ENCODE peak calls at places on chromosomes 16 and 17, in eight cellular contexts. Q is right lobe of liver, X is stomach, G is uterus, F is spleen, E is thyroid gland, N is adrenal gland, K is body of pancreas. O is an unnamed sample.

GRCh38 chr17:63150466-63150865 is 184.4 kb downstream of the TANC2 start:
- DNase-seq in E (no peak), Q (no peak), G (no peak), X (no peak), N (no peak), F (no peak), K (no peak), O (no peak)

GRCh38 chr17:40129498-40129897 is 7.7 kb downstream of the MSL1 start:
- DNase-seq in Q (no peak), N (no peak), G (no peak), X (no peak), K (no peak), F (no peak), E (no peak), O (no peak)

GRCh38 chr17:58172369-58173071 is 5.7 kb downstream of the OR4D2 start:
- DNase-seq in E (no peak), X (no peak), N (peak; percentile 4), F (no peak), Q (no peak), G (no peak), K (no peak), O (no peak)

GRCh38 chr17:10036511-10037061 is 131.5 kb upstream of the RCVRN start:
- DNase-seq in E (peak; percentile 15), K (peak; percentile 34), N (peak; percentile 40), Q (no peak), F (peak; percentile 87), X (no peak), G (peak; percentile 74), O (no peak)

GRCh38 chr16:84911490-84912216 is 91.9 kb downstream of the CRISPLD2 start:
- DNase-seq in G (no peak), N (peak; percentile 27), K (no peak), Q (no peak), E (no peak), F (peak; percentile 78), X (no peak), O (no peak)

GRCh38 chr17:16945513-16946201 is 26.3 kb downstream of the TNFRSF13B start:
- DNase-seq in X (peak; percentile 20), G (no peak), F (peak; percentile 66), N (no peak), K (peak; percentile 66), E (peak; percentile 12), Q (peak; percentile 38), O (no peak)

GRCh38 chr17:55555772-55556171 is 44.5 kb upstream of the SMIM36 start:
- DNase-seq in N (no peak), G (no peak), K (no peak), Q (no peak), E (no peak), X (no peak), F (no peak), O (no peak)

GRCh38 chr16:52532384-52532783 is 14.6 kb downstream of the TOX3 start:
- DNase-seq in Q (no peak), K (no peak), E (no peak), F (no peak), G (no peak), X (no peak), N (no peak), O (no peak)

GRCh38 chr16:22948603-22949368 is 134.8 kb downstream of the HS3ST2 start:
- DNase-seq in Q (peak; percentile 70), X (peak; percentile 57), K (peak; percentile 66), E (peak; percentile 20), F (peak; percentile 81), N (peak; percentile 74), G (peak; percentile 59), O (no peak)

GRCh38 chr16:79949417-79949816 is 348.9 kb upstream of the MAF start:
- DNase-seq in X (no peak), F (no peak), K (no peak), E (no peak), Q (no peak), G (no peak), N (no peak), O (no peak)

GRCh38 chr17:20982589-20983358 is 60.0 kb downstream of the USP22 start:
- DNase-seq in F (no peak), K (no peak), X (peak; percentile 15), G (no peak), Q (no peak), N (no peak), E (no peak), O (peak; percentile 40)

GRCh38 chr16:3734084-3734757 is 16.9 kb upstream of the TRAP1 start:
- DNase-seq in F (peak; percentile 66), Q (peak; percentile 43), K (no peak), N (no peak), G (no peak), E (no peak), X (no peak), O (no peak)

GRCh38 chr16:19354371-19354770 is 63.3 kb upstream of the TMC5 start:
- DNase-seq in G (no peak), F (no peak), Q (no peak), K (no peak), N (no peak), X (no peak), E (no peak), O (no peak)

GRCh38 chr17:1241904-1242303 is 28.3 kb upstream of the BHLHA9 start:
- DNase-seq in F (no peak), N (peak; percentile 13), G (peak; percentile 56), X (no peak), K (peak; percentile 33), Q (no peak), E (no peak), O (no peak)

GRCh38 chr16:89695086-89695874 is 6.2 kb downstream of the SPATA2L start:
- DNase-seq in K (no peak), F (peak; percentile 76), N (no peak), Q (peak; percentile 52), E (no peak), X (no peak), G (no peak), O (no peak)

GRCh38 chr16:24508614-24509013 is 30.8 kb upstream of the RBBP6 start:
- DNase-seq in F (no peak), Q (no peak), K (no peak), X (no peak), E (no peak), N (peak; percentile 31), G (no peak), O (no peak)

GRCh38 chr17:57554826-57555635 is 190.1 kb downstream of the CCDC182 start:
- DNase-seq in K (no peak), Q (no peak), E (peak; percentile 12), F (no peak), N (no peak), G (no peak), X (no peak), O (no peak)

GRCh38 chr16:25817295-25817694 is 125.5 kb downstream of the HS3ST4 start:
- DNase-seq in G (no peak), F (no peak), E (no peak), X (no peak), K (no peak), Q (no peak), N (no peak), O (no peak)

GRCh38 chr16:81995651-81996050 is 15.6 kb downstream of the SDR42E1 start:
- DNase-seq in F (no peak), N (no peak), X (no peak), E (no peak), Q (no peak), G (no peak), K (no peak), O (no peak)

GRCh38 chr16:2511128-2511785 is 2.5 kb upstream of the ATP6V0C start:
- DNase-seq in E (peak; percentile 53), G (peak; percentile 87), Q (peak; percentile 60), F (peak; percentile 79), X (peak; percentile 58), N (peak; percentile 69), K (peak; percentile 51), O (no peak)

GRCh38 chr16:10745856-10746255 is 2.2 kb downstream of the NUBP1 start:
- DNase-seq in K (no peak), Q (no peak), G (peak; percentile 58), X (no peak), E (no peak), F (no peak), N (no peak), O (no peak)

GRCh38 chr16:10741844-10742243 is 1.8 kb upstream of the NUBP1 start:
- DNase-seq in Q (peak; percentile 80), N (no peak), E (no peak), G (no peak), F (no peak), K (peak; percentile 75), X (peak; percentile 61), O (no peak)

GRCh38 chr16:10744370-10745030 is 858 bp downstream of the NUBP1 start:
- DNase-seq in N (no peak), X (no peak), Q (no peak), E (peak; percentile 54), K (peak; percentile 31), F (peak; percentile 78), G (no peak), O (no peak)

GRCh38 chr16:10743227-10743609 is 424 bp upstream of the NUBP1 start:
- DNase-seq in N (no peak), F (no peak), G (no peak), E (no peak), Q (no peak), X (no peak), K (no peak), O (no peak)

GRCh38 chr16:10743610-10744369 is at the start of gene NUBP1:
- DNase-seq in X (peak; percentile 100), E (peak; percentile 99), Q (peak; percentile 100), N (peak; percentile 99), F (peak; percentile 99), K (peak; percentile 99), G (peak; percentile 100), O (peak; percentile 100)
- TF ChIP-seq POLR2A in X (no peak), E (peak; percentile 82), Q (peak; percentile 94), N (peak; percentile 91), F (peak; percentile 21), K (peak; percentile 93), G (peak; percentile 97), O (peak; percentile 57)

GRCh38 chr17:45312477-45313418 is 4.1 kb downstream of the MAP3K14 start:
- DNase-seq in K (no peak), Q (no peak), X (no peak), E (peak; percentile 49), G (no peak), F (no peak), N (no peak), O (no peak)
- H3K4me3 ChIP-seq in K (no peak overlapping the region), Q (peak overlapping the region; percentile 20), X (peak overlapping the region; percentile 38), E (no peak overlapping the region), G (no peak overlapping the region), F (no peak overlapping the region), N (no peak overlapping the region), O (peak overlapping the region; percentile 16)

DNA sequence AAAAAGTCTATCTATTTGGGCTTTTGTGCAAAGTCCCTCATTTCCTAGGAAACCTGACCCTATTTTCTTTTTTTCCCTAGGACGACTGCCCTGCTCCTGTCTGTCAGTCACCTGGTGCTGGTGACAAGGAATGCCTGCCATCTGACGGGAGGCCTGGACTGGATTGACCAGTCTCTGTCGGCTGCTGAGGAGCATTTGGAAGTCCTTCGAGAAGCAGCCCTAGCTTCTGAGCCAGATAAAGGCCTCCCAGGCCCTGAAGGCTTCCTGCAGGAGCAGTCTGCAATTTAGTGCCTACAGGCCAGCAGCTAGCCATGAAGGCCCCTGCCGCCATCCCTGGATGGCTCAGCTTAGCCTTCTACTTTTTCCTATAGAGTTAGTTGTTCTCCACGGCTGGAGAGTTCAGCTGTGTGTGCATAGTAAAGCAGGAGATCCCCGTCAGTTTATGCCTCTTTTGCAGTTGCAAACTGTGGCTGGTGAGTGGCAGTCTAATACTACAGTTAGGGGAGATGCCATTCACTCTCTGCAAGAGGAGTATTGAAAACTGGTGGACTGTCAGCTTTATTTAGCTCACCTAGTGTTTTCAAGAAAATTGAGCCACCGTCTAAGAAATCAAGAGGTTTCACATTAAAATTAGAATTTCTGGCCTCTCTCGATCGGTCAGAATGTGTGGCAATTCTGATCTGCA is 12.9 kb downstream of the TMEM98 start:
- DNase-seq in K (no peak), G (no peak), N (no peak), X (no peak), E (no peak), Q (no peak), F (no peak), O (no peak)
- H3K36me3 ChIP-seq in K (peaks cover 1% of the 10 kb centered on the region), G (no peaks in the 10 kb centered on the region), N (no peaks in the 10 kb centered on the region), X (peaks cover 51% of the 10 kb centered on the region), E (peaks cover 7% of the 10 kb centered on the region), Q (no peaks in the 10 kb centered on the region), F (no peaks in the 10 kb centered on the region), O (no peaks in the 10 kb centered on the region)

GRCh38 chr16:11253009-11253994 is 2.7 kb downstream of the SOCS1 start:
- DNase-seq in K (no peak), F (no peak), E (no peak), X (no peak), N (no peak), Q (no peak), G (no peak), O (no peak)
- TF ChIP-seq POLR2A in K (no peak), F (no peak), E (no peak), X (no peak), N (no peak), Q (no peak), G (no peak), O (no peak)

O was measured in vagina.